ENCODE peak calls at places on chromosomes 7 and 10, in nine cellular contexts. I is heart right ventricle, X is cardiac muscle cell, R is ascending aorta, E is GM23338, Q is A549, A is prostate gland, O is pancreas, J is Peyer's patch. P is an unnamed sample. For H3K4me1, the result is how much of the 10 kb centered on the place peaks cover.

GRCh38 chr7:121392277-121393004 is 3.7 kb downstream of the FAM3C start:
- DNase-seq in I (no peak), X (no peak), R (no peak), E (no peak), Q (no peak), A (no peak), O (no peak), J (no peak), P (no peak)

GRCh38 chr10:14200645-14201534 is 129.8 kb downstream of the FRMD4A start:
- DNase-seq in I (no peak), X (peak), R (no peak), E (peak), Q (no peak), A (no peak), O (peak), J (no peak), P (no peak)

GRCh38 chr7:23184291-23184690 is 2.4 kb downstream of the NUP42 start:
- DNase-seq in I (no peak), X (no peak), R (no peak), E (no peak), Q (no peak), A (no peak), O (no peak), J (no peak), P (no peak)

GRCh38 chr10:62817120-62817762 is 1.1 kb upstream of the EGR2 start:
- DNase-seq in I (peak), X (peak), R (peak), E (peak), Q (no peak), A (peak), O (peak), J (peak), P (peak)

GRCh38 chr10:7906128-7906527 is 87.8 kb downstream of the TAF3 start:
- DNase-seq in I (no peak), X (no peak), R (no peak), E (no peak), Q (no peak), A (no peak), O (no peak), J (no peak), P (no peak)

GRCh38 chr7:100678291-100678984 is 4.9 kb downstream of the GNB2 start:
- DNase-seq in I (no peak), X (no peak), R (no peak), E (no peak), Q (no peak), A (no peak), O (no peak), J (no peak), P (no peak)

GRCh38 chr7:66452165-66452564 is 176.5 kb upstream of the KCTD7 start:
- DNase-seq in I (no peak), X (no peak), R (no peak), E (no peak), Q (no peak), A (no peak), O (no peak), J (no peak), P (no peak)

GRCh38 chr7:100983451-100984187 is 14.3 kb downstream of the MUC12 start:
- DNase-seq in I (no peak), X (peak), R (no peak), E (no peak), Q (no peak), A (peak), O (no peak), J (no peak), P (peak)

GRCh38 chr7:72467237-72467636 is 55.1 kb upstream of the CALN1 start:
- DNase-seq in I (no peak), X (no peak), R (no peak), E (no peak), Q (no peak), A (no peak), O (no peak), J (no peak), P (no peak)

GRCh38 chr7:158108646-158109293 is 478.9 kb downstream of the PTPRN2 start:
- DNase-seq in I (no peak), X (no peak), R (peak), E (no peak), Q (no peak), A (no peak), O (no peak), J (no peak), P (no peak)

DNA sequence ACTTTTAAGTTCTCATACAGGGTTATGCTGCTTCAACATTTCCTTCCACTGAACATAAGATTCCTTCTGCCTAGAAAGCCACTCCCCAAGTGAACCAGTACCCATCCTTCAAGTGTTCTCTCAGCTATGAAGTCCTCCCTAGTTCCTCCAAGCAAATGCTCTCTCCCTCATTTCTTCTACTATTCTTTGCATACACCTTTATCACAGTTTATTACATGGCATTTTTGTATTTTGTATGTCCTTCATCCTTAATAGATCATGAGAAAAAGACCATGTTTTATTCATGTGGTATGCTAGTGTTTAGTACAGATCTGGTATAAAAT is 1.9 kb downstream of the SYPL1 start:
- DNase-seq in I (no peak), X (peak), R (no peak), E (no peak), Q (no peak), A (no peak), O (no peak), J (no peak), P (no peak)
- H3K27ac ChIP-seq in I (peak), X (no peak), R (peak), E (no peak), Q (no peak), A (no peak), O (no peak), J (no peak), P (no peak)

DNA sequence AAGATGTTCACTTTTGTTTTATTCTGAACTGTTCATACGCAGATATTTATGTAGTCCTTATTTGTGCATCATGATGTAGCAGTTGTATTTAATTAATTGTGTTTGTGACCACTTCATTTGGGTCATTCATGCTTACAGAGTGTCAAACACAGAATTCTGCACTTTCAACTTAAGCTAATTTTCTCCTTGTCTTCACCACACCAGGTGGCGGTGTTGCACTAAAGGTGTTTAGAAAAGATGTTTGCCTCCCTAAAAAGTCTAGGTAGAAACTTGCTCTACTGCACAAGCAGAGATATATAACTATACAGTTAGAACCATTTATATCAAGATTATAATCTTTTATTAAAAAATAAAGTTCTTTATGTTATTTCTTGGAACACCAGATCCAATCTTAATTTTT is 1.3 kb upstream of the TAS2R38 start:
- DNase-seq in I (no peak), X (no peak), R (no peak), E (peak), Q (no peak), A (no peak), O (no peak), J (no peak), P (no peak)
- TF ChIP-seq CTCF in I (no peak), X (no peak), R (peak), E (peak), Q (peak), A (peak), O (peak), J (no peak), P (no peak)

DNA sequence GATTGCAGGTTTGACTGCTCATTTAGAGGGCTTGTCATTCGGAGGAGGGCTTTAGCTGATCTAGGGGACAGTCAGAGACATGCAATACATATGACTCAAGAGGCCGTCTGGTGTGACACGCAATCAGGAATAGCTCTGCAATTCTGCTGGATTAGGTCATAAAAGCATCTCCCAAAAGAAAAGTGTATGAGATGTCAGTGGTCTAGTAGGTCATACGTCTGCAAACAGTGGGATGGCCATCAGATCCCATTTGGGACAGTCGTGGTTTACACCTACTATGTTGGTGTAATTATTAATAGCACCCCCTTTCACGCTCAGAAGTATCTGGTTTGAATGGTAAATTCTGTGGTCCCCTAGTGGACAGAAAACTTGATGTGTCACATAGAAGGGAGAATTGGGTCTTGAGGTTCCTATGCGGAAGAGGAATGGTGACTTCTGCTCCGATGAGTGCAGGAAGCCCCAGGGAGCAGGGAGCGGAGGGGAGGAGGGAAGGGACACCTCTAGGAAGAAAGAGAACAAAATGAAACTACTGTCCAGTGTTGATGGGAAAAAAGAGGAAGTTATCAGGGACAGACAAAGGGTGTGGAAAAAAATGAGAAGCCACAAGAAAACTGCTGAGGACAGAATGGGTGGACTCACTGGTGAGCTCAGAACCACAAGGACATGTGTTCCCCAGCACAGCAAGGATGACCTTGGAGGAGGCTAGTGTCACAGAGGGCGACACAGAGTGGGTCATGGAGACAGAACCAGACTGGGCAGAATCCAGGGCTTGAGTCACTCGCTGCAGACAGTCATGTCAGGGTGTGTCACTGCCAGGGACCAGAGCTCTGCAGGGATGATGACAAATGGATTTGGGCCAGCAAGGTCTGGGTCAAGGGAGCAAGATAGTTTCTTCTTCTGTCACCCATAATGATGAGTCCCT is 59.9 kb downstream of the MAP3K8 start:
- DNase-seq in I (peak), X (peak), R (peak), E (no peak), Q (no peak), A (no peak), O (no peak), J (peak), P (peak)
- H3K4me1 ChIP-seq in I (under half), X (under half), R (under half), E (under half), Q (under half), A (under half), O (under half), J (under half), P (under half)

GRCh38 chr10:95792874-95793285 is 36.9 kb downstream of the ENTPD1 start:
- DNase-seq in I (no peak), X (peak), R (no peak), E (peak), Q (no peak), A (no peak), O (no peak), J (peak), P (no peak)

GRCh38 chr10:95794195-95794594 is 38.2 kb downstream of the ENTPD1 start:
- DNase-seq in I (no peak), X (no peak), R (no peak), E (no peak), Q (no peak), A (no peak), O (no peak), J (no peak), P (no peak)

GRCh38 chr10:95791425-95791979 is 35.5 kb downstream of the ENTPD1 start:
- DNase-seq in I (no peak), X (no peak), R (no peak), E (no peak), Q (no peak), A (no peak), O (no peak), J (no peak), P (no peak)

GRCh38 chr10:95792211-95792780 is 36.3 kb downstream of the ENTPD1 start:
- DNase-seq in I (no peak), X (peak), R (no peak), E (no peak), Q (no peak), A (no peak), O (no peak), J (no peak), P (no peak)

GRCh38 chr10:95793401-95794045 is 37.6 kb downstream of the ENTPD1 start:
- DNase-seq in I (no peak), X (no peak), R (no peak), E (no peak), Q (no peak), A (no peak), O (no peak), J (peak), P (peak)
- H3K27ac ChIP-seq in I (peak), X (no peak), R (peak), E (no peak), Q (no peak), A (no peak), O (no peak), J (peak), P (peak)

GRCh38 chr7:39154815-39155214 is 177.1 kb downstream of the POU6F2 start:
- DNase-seq in I (no peak), X (no peak), R (no peak), E (no peak), Q (no peak), A (no peak), O (no peak), J (no peak), P (no peak)

GRCh38 chr7:39153113-39153512 is 175.4 kb downstream of the POU6F2 start:
- DNase-seq in I (no peak), X (no peak), R (no peak), E (no peak), Q (no peak), A (no peak), O (no peak), J (no peak), P (no peak)

GRCh38 chr7:39158367-39158766 is 180.7 kb downstream of the POU6F2 start:
- DNase-seq in I (no peak), X (no peak), R (no peak), E (no peak), Q (no peak), A (no peak), O (no peak), J (no peak), P (no peak)

DNA sequence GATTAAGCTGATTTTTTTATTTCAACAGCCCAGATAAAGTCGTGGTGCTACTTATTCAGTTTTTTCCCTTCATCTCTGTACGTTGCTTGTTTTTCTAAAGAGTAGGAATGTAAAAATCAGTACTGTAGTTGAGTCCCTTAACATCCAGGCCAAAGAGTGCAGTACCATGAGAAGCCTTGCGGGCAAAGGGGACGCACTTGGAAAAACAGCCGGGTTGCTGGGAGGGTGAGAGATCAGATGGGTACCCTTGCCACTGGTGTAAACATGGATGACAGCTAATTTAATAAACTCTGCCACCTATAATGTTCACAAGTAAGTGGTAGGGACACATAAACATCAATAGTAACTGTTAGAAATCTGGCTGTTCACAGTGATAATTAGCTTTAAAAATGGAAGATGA is 175.9 kb downstream of the POU6F2 start:
- DNase-seq in I (no peak), X (no peak), R (no peak), E (peak), Q (no peak), A (no peak), O (no peak), J (no peak), P (no peak)
- TF ChIP-seq CTCF in I (no peak), X (no peak), R (no peak), E (peak), Q (no peak), A (no peak), O (no peak), J (no peak), P (no peak)

DNA sequence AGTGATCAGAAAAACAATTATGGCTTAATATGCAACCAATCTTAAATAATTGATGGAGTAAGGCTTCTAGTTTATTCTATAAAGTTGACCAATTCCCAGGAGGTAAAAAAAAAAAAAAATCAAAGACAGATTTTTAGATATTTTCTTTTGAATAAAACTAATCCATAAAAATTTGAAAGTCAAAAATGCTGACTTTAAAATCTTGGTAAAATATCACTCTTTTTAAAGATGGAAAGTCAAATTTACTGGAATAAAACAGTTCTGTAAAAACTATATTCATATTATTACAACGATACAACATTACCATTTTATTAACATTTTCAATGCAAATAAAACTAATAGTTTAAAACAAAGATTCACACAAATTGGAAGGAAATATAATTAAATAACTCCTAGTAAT is 5.4 kb downstream of the RELN start:
- DNase-seq in I (no peak), X (no peak), R (no peak), E (no peak), Q (no peak), A (no peak), O (no peak), J (no peak), P (no peak)
- H3K4me1 ChIP-seq in I (under half), X (under half), R (under half), E (under half), Q (under half), A (under half), O (under half), J (under half), P (under half)

DNA sequence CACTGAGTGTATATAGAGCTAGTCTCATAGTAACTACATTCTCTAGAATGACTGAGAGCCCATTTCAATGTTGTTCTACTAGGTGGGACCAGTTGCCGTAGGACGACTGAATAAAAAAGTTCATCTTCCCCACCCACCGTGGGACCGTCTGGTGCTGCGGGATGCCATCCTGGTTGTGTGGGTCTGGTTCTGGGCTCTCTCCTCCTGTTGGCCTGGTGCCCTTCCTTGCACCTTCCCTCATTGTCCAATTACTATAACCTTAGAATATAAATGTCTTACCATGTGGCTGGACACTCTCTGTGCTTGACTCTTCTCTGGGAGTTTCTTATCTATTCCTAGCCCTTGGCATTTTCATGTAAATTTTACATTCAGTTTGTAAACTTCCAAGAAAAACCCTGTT is 344.4 kb downstream of the TCERG1L start:
- DNase-seq in I (no peak), X (no peak), R (no peak), E (no peak), Q (no peak), A (no peak), O (no peak), J (no peak), P (no peak)
- H3K27ac ChIP-seq in I (no peak), X (no peak), R (no peak), E (no peak), Q (no peak), A (no peak), O (no peak), J (no peak), P (no peak)

GRCh38 chr10:50621981-50622496 is 1.7 kb downstream of the SGMS1 start:
- DNase-seq in I (peak), X (peak), R (peak), E (peak), Q (peak), A (peak), O (peak), J (peak), P (peak)
- TF ChIP-seq CTCF in I (no peak), X (no peak), R (no peak), E (peak), Q (no peak), A (peak), O (no peak), J (no peak), P (no peak)